ENCODE peak calls at places on chromosomes 1 and 21, in ten cellular contexts. B is posterior cingulate gyrus; S is kidney glomerular epithelial cell; M is activated CD8-positive, alpha-beta memory T cell treated with anti-CD3 and anti-CD28 coated beads for 4 hours; Q is stimulated activated CD4-positive, alpha-beta T cell treated with anti-CD3 and anti-CD28 coated beads, Interleukin-2, amount 100 ng/mL, for 24 hours; U is transverse colon; L is cardiac muscle cell; W is choroid plexus epithelial cell; F is T47D; Y is T-helper 1 cell. G is an unnamed sample.

GRCh38 chr1:230160957-230161771 is 94.1 kb downstream of the GALNT2 start:
- DNase-seq in B (no peak), S (no peak), M (no peak), Q (no peak), U (no peak), L (no peak), W (no peak), F (no peak), Y (no peak), G (peak)

GRCh38 chr1:163315773-163316374 is 5.9 kb upstream of the NUF2 start:
- DNase-seq in B (no peak), S (peak), M (peak), Q (peak), U (peak), L (peak), W (peak), F (peak), Y (no peak), G (peak)

GRCh38 chr1:10536133-10536768 is 61.5 kb downstream of the PEX14 start:
- DNase-seq in B (no peak), S (no peak), M (no peak), Q (no peak), U (no peak), L (no peak), W (no peak), F (no peak), Y (no peak), G (no peak)

GRCh38 chr1:18954270-18955071 is 2.0 kb downstream of the IFFO2 start:
- DNase-seq in B (peak), S (no peak), M (no peak), Q (no peak), U (no peak), L (peak), W (peak), F (no peak), Y (no peak), G (peak)

GRCh38 chr1:156385534-156386031 is 16.6 kb downstream of the RHBG start:
- DNase-seq in B (peak), S (peak), M (peak), Q (peak), U (peak), L (peak), W (peak), F (peak), Y (peak), G (peak)

GRCh38 chr1:226441629-226442028 is 33.7 kb upstream of the PARP1 start:
- DNase-seq in B (no peak), S (no peak), M (no peak), Q (no peak), U (no peak), L (no peak), W (no peak), F (no peak), Y (no peak), G (no peak)

GRCh38 chr1:95247607-95248006 is 13.6 kb downstream of the RWDD3 start:
- DNase-seq in B (no peak), S (no peak), M (no peak), Q (no peak), U (no peak), L (no peak), W (no peak), F (no peak), Y (no peak), G (no peak)

GRCh38 chr21:21268061-21268471 is 269.9 kb downstream of the NCAM2 start:
- DNase-seq in B (peak), S (peak), M (no peak), Q (no peak), U (no peak), L (peak), W (peak), F (peak), Y (no peak), G (no peak)

GRCh38 chr1:162950187-162950586 is 89.2 kb upstream of the CCDC190 start:
- DNase-seq in B (no peak), S (no peak), M (no peak), Q (no peak), U (no peak), L (no peak), W (peak), F (no peak), Y (no peak), G (no peak)

GRCh38 chr1:14615539-14616218 is 17.2 kb downstream of the KAZN start:
- DNase-seq in B (no peak), S (no peak), M (no peak), Q (no peak), U (no peak), L (no peak), W (no peak), F (no peak), Y (no peak), G (no peak)

GRCh38 chr1:243261389-243261788 is 5.5 kb downstream of the SDCCAG8 start:
- DNase-seq in B (no peak), S (no peak), M (no peak), Q (no peak), U (no peak), L (peak), W (peak), F (no peak), Y (no peak), G (no peak)

GRCh38 chr1:157312270-157312812 is 174.1 kb upstream of the ETV3 start:
- DNase-seq in B (no peak), S (no peak), M (no peak), Q (no peak), U (no peak), L (peak), W (peak), F (no peak), Y (no peak), G (peak)

GRCh38 chr1:68121536-68121935 is 71.1 kb upstream of the DIRAS3 start:
- DNase-seq in B (no peak), S (no peak), M (no peak), Q (no peak), U (no peak), L (peak), W (peak), F (no peak), Y (no peak), G (peak)

GRCh38 chr1:17274186-17275170 is 25.6 kb downstream of the PADI3 start:
- DNase-seq in B (no peak), S (peak), M (no peak), Q (peak), U (peak), L (peak), W (peak), F (peak), Y (no peak), G (peak)

GRCh38 chr1:10451286-10451685 is 1.5 kb downstream of the CORT start:
- DNase-seq in B (no peak), S (no peak), M (no peak), Q (no peak), U (no peak), L (peak), W (peak), F (no peak), Y (no peak), G (peak)

GRCh38 chr21:44766818-44767354 is 34.7 kb downstream of the UBE2G2 start:
- DNase-seq in B (peak), S (no peak), M (no peak), Q (no peak), U (no peak), L (no peak), W (no peak), F (no peak), Y (no peak), G (no peak)

GRCh38 chr1:48853006-48853405 is 76.3 kb upstream of the BEND5 start:
- DNase-seq in B (no peak), S (peak), M (no peak), Q (no peak), U (no peak), L (peak), W (peak), F (no peak), Y (no peak), G (peak)

GRCh38 chr1:240244968-240245628 is 153.4 kb downstream of the FMN2 start:
- DNase-seq in B (no peak), S (no peak), M (no peak), Q (no peak), U (no peak), L (no peak), W (peak), F (no peak), Y (no peak), G (peak)

GRCh38 chr1:45339694-45340558 is at the start of the genes MUTYH and TOE1:
- DNase-seq in B (peak), S (peak), M (peak), Q (peak), U (peak), L (peak), W (peak), F (peak), Y (peak), G (peak)

GRCh38 chr1:54741531-54741930 is 22.8 kb downstream of the PARS2 start:
- DNase-seq in B (no peak), S (no peak), M (no peak), Q (no peak), U (no peak), L (no peak), W (no peak), F (no peak), Y (no peak), G (no peak)

GRCh38 chr1:110171134-110171733 is 20.9 kb downstream of the SLC6A17 start:
- DNase-seq in B (peak), S (peak), M (no peak), Q (no peak), U (no peak), L (no peak), W (no peak), F (no peak), Y (no peak), G (no peak)

GRCh38 chr1:197106869-197107268 is 39.6 kb downstream of the ASPM start:
- DNase-seq in B (no peak), S (no peak), M (no peak), Q (no peak), U (no peak), L (no peak), W (peak), F (no peak), Y (no peak), G (peak)